ENCODE peak calls at places on chromosomes 1 and 21, in nine cellular contexts. Y is body of pancreas; N is sigmoid colon; S is GM12878; E is astrocyte; T is HCT116; V is stomach; Z is SJSA1; F is CD4-positive, CD25-positive, alpha-beta regulatory T cell. G is an unnamed sample. For H3K27me3 and H3K9me3, the result is how much of the 10 kb centered on the place peaks cover.

GRCh38 chr1:153683853-153684252 is 5.4 kb downstream of the NPR1 start:
- DNase-seq in Y (no peak), N (no peak), S (no peak), E (no peak), T (no peak), V (no peak), Z (no peak), F (no peak), G (peak)

GRCh38 chr1:17618558-17619247 is 79.2 kb downstream of the ARHGEF10L start:
- DNase-seq in Y (no peak), N (no peak), S (no peak), E (no peak), T (no peak), V (no peak), Z (no peak), F (no peak), G (no peak)

GRCh38 chr1:66450847-66451246 is 83.1 kb upstream of the SGIP1 start:
- DNase-seq in Y (no peak), N (no peak), S (no peak), E (no peak), T (no peak), V (no peak), Z (no peak), F (no peak), G (no peak)

GRCh38 chr1:45864124-45864721 is 60.8 kb downstream of the MAST2 start:
- DNase-seq in Y (no peak), N (no peak), S (no peak), E (no peak), T (no peak), V (no peak), Z (no peak), F (no peak), G (no peak)

GRCh38 chr1:214514819-214515383 is 36.5 kb downstream of the PTPN14 start:
- DNase-seq in Y (no peak), N (no peak), S (no peak), E (no peak), T (no peak), V (no peak), Z (no peak), F (no peak), G (no peak)

GRCh38 chr1:228048120-228048519 is 34.4 kb upstream of the ARF1 start:
- DNase-seq in Y (no peak), N (no peak), S (no peak), E (no peak), T (no peak), V (no peak), Z (no peak), F (no peak), G (no peak)

GRCh38 chr1:231420959-231421615 is 1.0 kb downstream of the EGLN1 start:
- DNase-seq in Y (peak), N (peak), S (no peak), E (peak), T (no peak), V (peak), Z (peak), F (peak), G (peak)

GRCh38 chr1:164771001-164771550 is 212.1 kb downstream of the PBX1 start:
- DNase-seq in Y (no peak), N (no peak), S (no peak), E (peak), T (no peak), V (no peak), Z (no peak), F (no peak), G (no peak)

GRCh38 chr1:203695116-203695515 is 68.5 kb downstream of the ATP2B4 start:
- DNase-seq in Y (peak), N (peak), S (no peak), E (no peak), T (no peak), V (no peak), Z (no peak), F (no peak), G (no peak)

GRCh38 chr1:92509619-92510018 is 22.9 kb upstream of the GFI1 start:
- DNase-seq in Y (no peak), N (no peak), S (no peak), E (no peak), T (no peak), V (no peak), Z (no peak), F (no peak), G (no peak)

GRCh38 chr21:40706806-40707205 is 140.2 kb downstream of the DSCAM start:
- DNase-seq in Y (no peak), N (no peak), S (no peak), E (peak), T (no peak), V (no peak), Z (no peak), F (no peak), G (no peak)

GRCh38 chr21:37793660-37794059 is 122.6 kb downstream of the KCNJ6 start:
- DNase-seq in Y (no peak), N (no peak), S (no peak), E (peak), T (no peak), V (no peak), Z (no peak), F (no peak), G (no peak)

GRCh38 chr1:178124115-178124514 is 30.2 kb downstream of the RASAL2 start:
- DNase-seq in Y (no peak), N (no peak), S (no peak), E (no peak), T (no peak), V (no peak), Z (no peak), F (no peak), G (no peak)

GRCh38 chr1:173409613-173410012 is 67.5 kb upstream of the PRDX6 start:
- DNase-seq in Y (no peak), N (no peak), S (no peak), E (peak), T (no peak), V (peak), Z (no peak), F (no peak), G (peak)

GRCh38 chr1:164991763-164992162 is 364.8 kb downstream of the LMX1A start:
- DNase-seq in Y (no peak), N (no peak), S (no peak), E (no peak), T (no peak), V (no peak), Z (no peak), F (no peak), G (no peak)

GRCh38 chr1:184621262-184621661 is 133.4 kb downstream of the EDEM3 start:
- DNase-seq in Y (no peak), N (peak), S (no peak), E (peak), T (no peak), V (no peak), Z (no peak), F (no peak), G (no peak)

GRCh38 chr21:43917515-43918384 is 52.7 kb downstream of the AGPAT3 start:
- DNase-seq in Y (no peak), N (peak), S (peak), E (no peak), T (peak), V (peak), Z (no peak), F (peak), G (peak)

GRCh38 chr1:46708121-46708520 is 10.8 kb downstream of the EFCAB14 start:
- DNase-seq in Y (no peak), N (no peak), S (no peak), E (no peak), T (no peak), V (no peak), Z (no peak), F (no peak), G (no peak)

GRCh38 chr1:199945591-199945990 is 81.9 kb upstream of the NR5A2 start:
- DNase-seq in Y (no peak), N (no peak), S (no peak), E (no peak), T (no peak), V (no peak), Z (no peak), F (no peak), G (no peak)

DNA sequence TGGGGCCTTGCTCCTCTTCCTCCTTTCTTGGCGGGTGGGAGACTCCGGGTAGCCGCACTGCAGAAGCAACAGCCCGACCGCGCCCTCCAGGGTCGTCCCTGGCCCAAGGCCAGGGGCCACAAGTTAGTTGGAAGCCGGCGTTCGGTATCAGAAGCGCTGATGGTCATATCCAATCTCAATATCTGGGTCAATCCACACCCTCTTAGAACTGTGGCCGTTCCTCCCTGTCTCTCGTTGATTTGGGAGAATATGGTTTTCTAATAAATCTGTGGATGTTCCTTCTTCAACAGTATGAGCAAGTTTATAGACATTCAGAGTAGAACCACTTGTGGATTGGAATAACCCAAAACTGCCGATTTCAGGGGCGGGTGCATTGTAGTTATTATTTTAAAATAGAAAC is 2.5 kb downstream of the OLIG2 start:
- DNase-seq in Y (no peak), N (peak), S (no peak), E (no peak), T (no peak), V (no peak), Z (no peak), F (no peak), G (no peak)
- H3K27me3 ChIP-seq in Y (under half), N (half or more), S (under half), E (half or more), T (under half), V (half or more), Z (half or more), F (under half), G (half or more)

GRCh38 chr1:2880086-2880485 is 78.6 kb upstream of the TTC34 start:
- DNase-seq in Y (no peak), N (no peak), S (no peak), E (no peak), T (no peak), V (no peak), Z (no peak), F (no peak), G (no peak)
- H3K9me3 ChIP-seq in Y (under half), N (under half), S (under half), E (under half), T (under half), V (under half), Z (under half), F (under half), G (under half)

GRCh38 chr1:9996624-9997582 is at the start of gene RBP7:
- DNase-seq in Y (peak), N (no peak), S (no peak), E (no peak), T (no peak), V (peak), Z (peak), F (no peak), G (peak)

GRCh38 chr1:10001016-10001665 is 4.1 kb downstream of the RBP7 start:
- DNase-seq in Y (no peak), N (no peak), S (no peak), E (peak), T (no peak), V (no peak), Z (no peak), F (no peak), G (no peak)
- H3K27me3 ChIP-seq in Y (under half), N (under half), S (under half), E (under half), T (under half), V (under half), Z (under half), F (under half), G (under half)

GRCh38 chr1:2878591-2878990 is 77.1 kb upstream of the TTC34 start:
- DNase-seq in Y (no peak), N (no peak), S (no peak), E (no peak), T (no peak), V (no peak), Z (no peak), F (no peak), G (no peak)

GRCh38 chr1:2879026-2879425 is 77.5 kb upstream of the TTC34 start:
- DNase-seq in Y (no peak), N (no peak), S (no peak), E (no peak), T (no peak), V (no peak), Z (no peak), F (no peak), G (no peak)

GRCh38 chr1:2875677-2876531 is 74.4 kb upstream of the TTC34 start:
- DNase-seq in Y (peak), N (no peak), S (no peak), E (no peak), T (no peak), V (peak), Z (no peak), F (no peak), G (peak)

GRCh38 chr1:2876846-2877245 is 75.4 kb upstream of the TTC34 start:
- DNase-seq in Y (no peak), N (no peak), S (no peak), E (no peak), T (no peak), V (no peak), Z (no peak), F (no peak), G (no peak)

GRCh38 chr1:2877391-2877790 is 75.9 kb upstream of the TTC34 start:
- DNase-seq in Y (no peak), N (no peak), S (no peak), E (no peak), T (no peak), V (no peak), Z (no peak), F (no peak), G (no peak)
- H3K9me3 ChIP-seq in Y (under half), N (under half), S (under half), E (under half), T (under half), V (under half), Z (under half), F (under half), G (under half)

GRCh38 chr1:233624289-233624688 is 10.4 kb downstream of the KCNK1 start:
- DNase-seq in Y (no peak), N (no peak), S (no peak), E (no peak), T (no peak), V (no peak), Z (no peak), F (no peak), G (no peak)
- H3K27me3 ChIP-seq in Y (under half), N (under half), S (under half), E (under half), T (under half), V (under half), Z (under half), F (under half), G (under half)

DNA sequence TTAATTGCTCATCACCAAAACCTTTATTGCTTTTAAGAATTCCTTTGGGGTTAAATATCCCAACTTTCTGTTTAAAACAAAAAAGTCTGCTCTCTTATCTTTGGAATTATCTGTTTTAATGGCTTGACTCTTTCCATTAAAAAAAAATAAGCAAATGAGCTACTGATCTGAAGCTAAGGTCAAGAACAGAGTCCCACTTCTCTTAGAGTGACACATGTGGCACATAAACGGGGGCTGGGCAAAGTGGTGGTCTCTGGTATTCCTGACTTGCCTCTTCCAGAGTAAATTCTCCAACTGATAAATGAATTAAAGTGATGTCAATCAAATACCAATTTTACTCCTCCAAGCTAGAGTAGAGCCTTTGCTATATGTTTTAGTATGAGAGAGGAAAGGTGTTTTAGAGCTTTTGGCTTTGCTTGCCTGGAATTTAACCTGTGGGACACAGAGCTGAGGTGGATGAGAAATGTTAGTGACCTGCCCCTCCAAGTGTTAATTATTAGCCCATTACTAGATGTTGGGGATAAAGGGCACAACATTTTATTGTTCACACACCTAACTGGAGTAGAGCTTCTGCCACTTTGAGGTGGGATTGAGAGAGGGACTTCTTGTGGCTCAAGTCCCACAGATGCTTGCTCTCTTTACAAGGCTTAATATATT is 864.0 kb downstream of the LRRIQ3 start:
- DNase-seq in Y (no peak), N (no peak), S (no peak), E (no peak), T (no peak), V (no peak), Z (no peak), F (no peak), G (no peak)
- H3K9me3 ChIP-seq in Y (under half), N (under half), S (under half), E (under half), T (under half), V (under half), Z (under half), F (under half), G (under half)

GRCh38 chr21:25639922-25640670 is 1.0 kb downstream of the JAM2 start:
- DNase-seq in Y (peak), N (peak), S (no peak), E (no peak), T (no peak), V (no peak), Z (no peak), F (peak), G (no peak)
- H3K27me3 ChIP-seq in Y (under half), N (under half), S (under half), E (under half), T (under half), V (under half), Z (under half), F (under half), G (under half)

GRCh38 chr1:2850502-2850901 is 49.0 kb upstream of the TTC34 start:
- DNase-seq in Y (no peak), N (no peak), S (no peak), E (no peak), T (no peak), V (no peak), Z (no peak), F (no peak), G (no peak)
- H3K9me3 ChIP-seq in Y (under half), N (under half), S (under half), E (under half), T (under half), V (under half), Z (under half), F (under half), G (under half)

DNA sequence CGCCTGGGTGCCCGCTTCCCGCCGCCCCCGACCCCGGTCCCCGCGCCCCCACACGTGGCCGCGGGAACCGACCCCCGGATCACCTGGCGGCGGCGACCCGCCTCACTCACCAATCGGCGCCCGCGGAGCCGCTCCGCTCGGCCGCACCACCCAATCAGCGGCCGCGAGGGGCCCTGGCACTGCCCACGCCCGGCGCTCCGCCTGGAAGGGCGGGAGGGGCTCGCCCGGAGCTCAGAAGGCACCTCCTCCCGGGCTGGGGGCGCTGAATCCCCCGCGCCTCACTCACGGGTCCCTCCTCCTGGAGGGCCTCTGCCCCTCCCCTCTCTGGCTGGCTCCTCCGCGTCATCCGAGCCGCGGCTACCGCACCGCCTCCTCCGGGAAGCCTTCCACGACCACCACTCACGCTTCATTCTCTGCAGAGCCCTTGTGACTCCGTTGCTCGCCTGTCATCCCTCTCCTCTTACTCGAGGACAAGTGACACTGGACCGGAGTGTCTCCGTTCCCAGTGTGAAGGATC is 374 bp downstream of the SH2D5 start:
- DNase-seq in Y (peak), N (no peak), S (no peak), E (peak), T (no peak), V (peak), Z (peak), F (peak), G (peak)
- H3K27me3 ChIP-seq in Y (under half), N (under half), S (under half), E (under half), T (under half), V (under half), Z (under half), F (under half), G (under half)

DNA sequence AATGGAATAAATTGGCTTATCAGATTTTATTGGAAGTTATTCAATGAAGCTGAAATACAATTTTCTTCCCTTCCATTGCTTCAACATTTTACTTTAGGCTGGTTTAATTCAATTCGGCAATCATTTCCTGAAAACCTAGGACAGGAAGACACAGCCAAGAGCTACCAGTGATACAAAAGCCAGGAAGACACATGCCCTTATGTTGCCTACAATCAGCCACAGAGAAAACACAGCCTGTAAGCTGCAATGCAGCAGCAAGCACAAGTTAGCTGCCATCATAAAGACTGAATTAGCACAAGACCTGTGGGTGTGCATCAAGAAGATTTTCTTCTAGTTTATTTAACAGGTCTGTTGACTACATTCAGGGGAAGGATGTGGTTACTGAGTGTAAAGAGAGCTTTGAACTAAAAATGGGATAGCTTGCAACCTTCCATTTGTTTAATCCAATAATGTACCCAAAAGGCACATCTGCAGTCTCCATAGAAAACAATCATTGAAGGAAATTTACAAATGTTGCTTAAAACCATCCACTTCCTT is 193.8 kb downstream of the KCNH1 start:
- DNase-seq in Y (no peak), N (no peak), S (no peak), E (no peak), T (no peak), V (no peak), Z (no peak), F (peak), G (no peak)
- H3K9me3 ChIP-seq in Y (under half), N (under half), S (under half), E (under half), T (under half), V (under half), Z (under half), F (under half), G (under half)